ENCODE peak calls at places on chromosomes 7 and 10, in ten cellular contexts. Z is upper lobe of right lung, X is breast epithelium, J is fibroblast of the aortic adventitia, Q is GM12865, O is SK-N-SH, N is cardiac muscle cell, A is kidney, F is neural progenitor cell, K is bronchial epithelial cell. Y is an unnamed sample.

GRCh38 chr7:21450876-21451275 is 23.0 kb downstream of the SP4 start:
- DNase-seq in A (no peak), Q (no peak), Z (no peak), J (no peak), O (no peak), F (no peak), X (no peak), N (no peak), K (no peak), Y (no peak)

GRCh38 chr7:39616138-39616537 is 7.2 kb upstream of the RALA start:
- DNase-seq in O (no peak), A (no peak), Z (no peak), N (no peak), J (peak), Q (no peak), X (no peak), F (no peak), K (peak), Y (no peak)

GRCh38 chr7:66807736-66808135 is 67.2 kb downstream of the RABGEF1 start:
- DNase-seq in J (no peak), X (no peak), N (no peak), Z (no peak), K (no peak), A (no peak), O (no peak), Q (no peak), F (no peak), Y (no peak)

GRCh38 chr7:2072042-2072441 is 160.7 kb downstream of the MAD1L1 start:
- DNase-seq in A (no peak), J (no peak), N (no peak), K (no peak), X (no peak), Q (peak), Z (no peak), F (no peak), O (no peak), Y (no peak)

GRCh38 chr10:24465899-24466615 is 257.1 kb downstream of the KIAA1217 start:
- DNase-seq in N (peak), O (no peak), A (no peak), Q (peak), J (peak), X (peak), K (peak), F (no peak), Z (no peak), Y (peak)

GRCh38 chr10:63521389-63522128 is at the start of gene REEP3:
- DNase-seq in O (peak), A (peak), Z (peak), N (peak), X (peak), Q (peak), J (peak), K (peak), F (peak), Y (peak)

GRCh38 chr7:151249034-151249731 is 689 bp upstream of the SMARCD3 start:
- DNase-seq in K (peak), O (peak), X (peak), N (peak), Q (peak), Z (peak), A (no peak), F (peak), J (peak), Y (peak)

GRCh38 chr10:28676297-28676967 is 889 bp upstream of the BAMBI start:
- DNase-seq in K (no peak), Q (peak), X (no peak), N (peak), Z (no peak), F (peak), O (no peak), J (peak), A (no peak), Y (no peak)

GRCh38 chr10:24519950-24520349 is 203.7 kb downstream of the ARHGAP21 start:
- DNase-seq in F (peak), J (no peak), A (no peak), X (no peak), Q (no peak), O (no peak), Z (no peak), N (no peak), K (no peak), Y (no peak)

GRCh38 chr7:108973075-108973474 is 403.4 kb downstream of the DNAJB9 start:
- DNase-seq in A (no peak), Q (no peak), F (peak), O (peak), N (peak), J (no peak), X (no peak), K (peak), Z (no peak), Y (peak)

DNA sequence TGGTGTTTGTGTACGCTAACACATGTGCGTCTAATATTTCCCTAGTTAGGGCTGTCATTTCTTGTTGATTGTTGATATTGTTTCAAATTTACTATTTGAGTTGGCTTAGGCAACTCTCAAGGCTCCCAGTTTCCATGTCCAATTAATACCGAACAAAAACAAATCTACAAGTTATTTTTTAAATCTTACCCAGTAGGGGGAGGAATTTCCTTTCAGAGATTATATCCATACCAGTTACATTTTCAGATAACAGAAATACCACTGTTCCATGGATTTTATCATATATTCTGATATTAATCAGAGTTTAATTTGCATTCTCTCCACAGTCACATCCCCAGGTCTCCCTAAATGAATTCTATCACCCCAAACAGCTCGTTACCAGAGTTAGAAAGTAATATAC is 7.2 kb upstream of the AKR1B10 start:
- DNase-seq in F (no peak), Z (no peak), X (no peak), K (peak), Q (no peak), A (no peak), N (no peak), O (no peak), J (peak), Y (no peak)
- TF ChIP-seq CTCF in F (no peak), Z (no peak), X (no peak), K (no peak), Q (no peak), A (peak), N (peak), O (peak), J (peak), Y (no peak)

GRCh38 chr7:4352069-4352468 is 330.0 kb upstream of the FOXK1 start:
- DNase-seq in X (no peak), J (no peak), Q (no peak), F (no peak), N (no peak), K (no peak), A (no peak), O (no peak), Z (no peak), Y (no peak)
- H3K4me3 ChIP-seq in X (no peak), J (no peak), Q (no peak), F (no peak), N (no peak), K (no peak), A (no peak), O (no peak), Z (no peak), Y (no peak)

DNA sequence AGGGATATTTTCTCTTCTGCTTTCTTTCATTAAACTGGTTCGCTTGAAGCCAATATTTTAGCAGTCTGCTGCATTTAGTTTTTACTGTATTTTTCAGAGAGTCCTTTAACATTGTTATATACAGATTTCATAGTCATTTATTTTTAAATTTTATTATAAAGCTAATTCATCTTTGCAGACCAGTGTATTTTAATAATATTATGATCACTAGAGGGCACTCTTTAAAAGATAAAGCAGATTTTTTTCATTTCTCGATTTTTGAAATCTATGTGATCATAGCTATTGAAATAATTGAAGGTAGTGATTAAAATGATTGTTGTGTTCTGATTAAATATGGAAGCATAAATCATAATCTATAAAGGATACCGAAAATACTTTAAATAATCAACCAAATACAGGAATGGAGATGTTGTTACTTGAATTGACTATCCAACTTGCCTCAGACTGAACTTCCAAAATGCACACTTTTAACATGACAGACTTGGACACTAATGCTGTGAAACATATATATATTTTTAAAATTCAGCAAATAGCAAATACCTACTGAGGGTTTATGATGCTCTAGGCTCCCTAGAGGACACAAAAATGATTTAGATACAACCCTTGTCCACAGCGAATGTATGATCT is 35.2 kb downstream of the ST7 start:
- DNase-seq in Q (no peak), N (no peak), K (no peak), O (peak), F (no peak), J (no peak), A (no peak), Z (no peak), X (no peak), Y (no peak)
- TF ChIP-seq CTCF in Q (no peak), N (no peak), K (no peak), O (peak), F (peak), J (peak), A (peak), Z (peak), X (peak), Y (peak)

DNA sequence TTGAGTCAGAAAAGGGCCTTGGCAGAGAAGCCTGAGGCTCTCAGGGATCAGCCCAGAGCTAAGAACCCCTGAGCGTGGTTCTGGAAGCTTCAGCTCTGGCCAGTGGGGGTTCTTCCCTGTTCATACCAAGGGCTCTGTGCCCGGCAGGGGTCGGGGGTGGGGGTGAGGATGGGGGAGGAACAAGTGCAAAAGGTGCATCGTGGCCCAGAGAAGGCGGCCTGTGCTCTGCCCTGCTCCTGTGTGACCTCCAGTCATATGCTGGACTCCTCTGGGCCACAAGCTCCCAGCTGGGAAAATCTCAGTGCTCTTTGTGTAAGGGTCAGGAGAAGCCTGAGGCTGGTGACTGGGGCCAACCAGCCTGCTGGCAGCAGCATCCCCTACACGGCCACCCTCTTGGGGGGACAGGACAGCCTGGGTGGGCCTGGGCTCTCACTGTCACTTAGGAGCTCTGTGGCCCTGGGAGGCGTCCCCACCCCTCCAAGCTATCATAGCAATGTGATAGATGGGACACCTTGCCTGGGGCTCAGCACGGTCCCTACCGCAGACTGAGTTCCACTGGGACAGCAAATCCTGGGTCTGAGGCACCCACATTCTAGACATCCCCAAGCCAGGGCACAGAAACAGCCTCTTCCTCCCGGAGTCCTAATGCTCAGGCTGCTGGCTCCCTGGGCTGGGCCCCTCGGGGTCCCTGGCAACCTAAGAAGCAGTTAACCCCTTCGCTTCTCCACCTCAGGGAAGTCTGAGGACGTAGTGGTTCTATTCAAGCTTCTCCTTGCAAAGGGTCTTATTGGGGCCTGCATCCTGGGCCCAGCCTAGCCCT is 2.5 kb downstream of the MMRN2 start:
- DNase-seq in J (no peak), X (no peak), K (no peak), A (peak), Z (no peak), Q (no peak), N (no peak), F (no peak), O (no peak), Y (no peak)
- H3K4me3 ChIP-seq in J (no peak), X (peak), K (no peak), A (peak), Z (peak), Q (no peak), N (no peak), F (no peak), O (no peak), Y (no peak)

GRCh38 chr10:14369881-14370280 is 39.2 kb upstream of the FRMD4A start:
- DNase-seq in Q (no peak), J (no peak), N (no peak), O (no peak), K (no peak), X (no peak), F (no peak), Z (no peak), A (no peak), Y (no peak)
- TF ChIP-seq CTCF in Q (no peak), J (no peak), N (no peak), O (no peak), K (no peak), X (no peak), F (no peak), Z (no peak), A (no peak), Y (no peak)

DNA sequence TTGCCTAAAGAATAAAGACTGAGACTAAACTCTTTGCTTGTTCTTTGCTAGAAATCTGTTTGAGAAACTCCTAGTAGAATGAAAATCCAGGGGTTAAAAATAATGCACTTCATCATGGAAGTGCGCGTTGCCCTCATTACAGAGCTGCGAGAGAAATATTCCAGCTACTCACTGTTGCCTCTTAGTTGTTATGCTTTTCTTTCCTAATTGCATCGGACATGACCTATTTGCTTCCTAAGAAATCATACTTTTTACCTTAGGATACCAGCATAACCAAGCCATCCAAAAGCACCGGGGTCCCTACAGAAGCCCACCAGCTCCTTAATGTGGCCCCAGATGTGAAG is 643 bp downstream of the THSD7A start:
- DNase-seq in Q (no peak), J (peak), Z (no peak), K (peak), F (no peak), X (no peak), N (peak), A (no peak), O (no peak), Y (no peak)
- H3K4me3 ChIP-seq in Q (no peak), J (peak), Z (peak), K (peak), F (peak), X (peak), N (peak), A (peak), O (peak), Y (peak)

GRCh38 chr7:110003827-110004226 is 1087.1 kb upstream of the LRRN3 start:
- DNase-seq in Q (no peak), K (peak), N (no peak), A (no peak), X (no peak), J (no peak), Z (no peak), O (no peak), F (no peak), Y (no peak)
- TF ChIP-seq CTCF in Q (no peak), K (no peak), N (no peak), A (no peak), X (no peak), J (no peak), Z (no peak), O (no peak), F (peak), Y (no peak)

Y was measured in astrocyte of the spinal cord.